ENCODE peak calls at places on chromosomes 1 and 21, in eight cellular contexts. One of them, this sample, is unnamed.

GRCh38 chr1:211236633-211237321 is 22.4 kb upstream of the RCOR3 start:
- DNase-seq in A673: no peak
- DNase-seq in mesothelial cell of epicardium: no peak
- DNase-seq in AG04449: no peak
- DNase-seq in B cell: no peak
- DNase-seq in tibial artery: no peak
- DNase-seq in endothelial cell: no peak
- DNase-seq in GM23338: no peak
- DNase-seq in this sample: no peak

GRCh38 chr1:227450489-227450888 is 112.9 kb upstream of the ZNF678 start:
- DNase-seq in GM23338: no peak
- DNase-seq in AG04449: no peak
- DNase-seq in B cell: no peak
- DNase-seq in mesothelial cell of epicardium: no peak
- DNase-seq in tibial artery: no peak
- DNase-seq in A673: no peak
- DNase-seq in endothelial cell: no peak
- DNase-seq in this sample: no peak

GRCh38 chr21:19340303-19340702 is 936.7 kb upstream of the TMPRSS15 start:
- DNase-seq in endothelial cell: no peak
- DNase-seq in mesothelial cell of epicardium: no peak
- DNase-seq in B cell: no peak
- DNase-seq in GM23338: peak
- DNase-seq in tibial artery: no peak
- DNase-seq in A673: no peak
- DNase-seq in AG04449: no peak
- DNase-seq in this sample: no peak

GRCh38 chr1:155175927-155176371 is 2.3 kb downstream of the TRIM46 start:
- DNase-seq in endothelial cell: no peak
- DNase-seq in AG04449: no peak
- DNase-seq in mesothelial cell of epicardium: no peak
- DNase-seq in A673: peak
- DNase-seq in GM23338: no peak
- DNase-seq in B cell: peak
- DNase-seq in tibial artery: peak
- DNase-seq in this sample: no peak

GRCh38 chr1:64743954-64744491 is 852 bp upstream of the RAVER2 start:
- DNase-seq in AG04449: no peak
- DNase-seq in mesothelial cell of epicardium: no peak
- DNase-seq in B cell: no peak
- DNase-seq in GM23338: no peak
- DNase-seq in A673: no peak
- DNase-seq in endothelial cell: no peak
- DNase-seq in tibial artery: no peak
- DNase-seq in this sample: no peak

GRCh38 chr1:201813226-201813625 is 15.7 kb upstream of the IPO9 start:
- DNase-seq in tibial artery: no peak
- DNase-seq in mesothelial cell of epicardium: no peak
- DNase-seq in B cell: no peak
- DNase-seq in AG04449: no peak
- DNase-seq in GM23338: no peak
- DNase-seq in endothelial cell: no peak
- DNase-seq in A673: no peak
- DNase-seq in this sample: no peak

GRCh38 chr1:35663434-35663833 is 22.1 kb upstream of the PSMB2 start:
- DNase-seq in AG04449: no peak
- DNase-seq in endothelial cell: no peak
- DNase-seq in A673: no peak
- DNase-seq in mesothelial cell of epicardium: no peak
- DNase-seq in GM23338: no peak
- DNase-seq in tibial artery: no peak
- DNase-seq in B cell: no peak
- DNase-seq in this sample: no peak

GRCh38 chr1:77056525-77056924 is 162.7 kb downstream of the PIGK start:
- DNase-seq in tibial artery: no peak
- DNase-seq in A673: no peak
- DNase-seq in endothelial cell: no peak
- DNase-seq in mesothelial cell of epicardium: no peak
- DNase-seq in B cell: no peak
- DNase-seq in AG04449: no peak
- DNase-seq in GM23338: no peak
- DNase-seq in this sample: no peak

GRCh38 chr1:67948155-67949075 is 102.0 kb downstream of the DIRAS3 start:
- DNase-seq in endothelial cell: no peak
- DNase-seq in AG04449: peak
- DNase-seq in A673: no peak
- DNase-seq in mesothelial cell of epicardium: no peak
- DNase-seq in B cell: no peak
- DNase-seq in tibial artery: no peak
- DNase-seq in GM23338: no peak
- DNase-seq in this sample: no peak

GRCh38 chr1:32580348-32581017 is 41.3 kb downstream of the ZBTB8A start:
- DNase-seq in AG04449: no peak
- DNase-seq in mesothelial cell of epicardium: no peak
- DNase-seq in endothelial cell: no peak
- DNase-seq in GM23338: no peak
- DNase-seq in B cell: no peak
- DNase-seq in A673: no peak
- DNase-seq in tibial artery: no peak
- DNase-seq in this sample: no peak

GRCh38 chr1:202154766-202155477 is 5.5 kb downstream of the PTPN7 start:
- DNase-seq in mesothelial cell of epicardium: no peak
- DNase-seq in endothelial cell: peak
- DNase-seq in AG04449: peak
- DNase-seq in B cell: peak
- DNase-seq in GM23338: peak
- DNase-seq in A673: peak
- DNase-seq in tibial artery: no peak
- DNase-seq in this sample: no peak

GRCh38 chr1:111205724-111206070 is 5.3 kb upstream of the DENND2D start:
- DNase-seq in AG04449: peak
- DNase-seq in tibial artery: no peak
- DNase-seq in mesothelial cell of epicardium: no peak
- DNase-seq in A673: no peak
- DNase-seq in GM23338: no peak
- DNase-seq in B cell: no peak
- DNase-seq in endothelial cell: no peak
- DNase-seq in this sample: no peak

GRCh38 chr1:94806451-94806861 is 13.7 kb upstream of the SLC44A3 start:
- DNase-seq in endothelial cell: no peak
- DNase-seq in AG04449: no peak
- DNase-seq in A673: no peak
- DNase-seq in GM23338: no peak
- DNase-seq in tibial artery: no peak
- DNase-seq in B cell: no peak
- DNase-seq in mesothelial cell of epicardium: no peak
- DNase-seq in this sample: no peak

GRCh38 chr1:159577446-159577845 is 10.2 kb upstream of the APCS start:
- DNase-seq in AG04449: no peak
- DNase-seq in B cell: no peak
- DNase-seq in endothelial cell: no peak
- DNase-seq in mesothelial cell of epicardium: no peak
- DNase-seq in GM23338: no peak
- DNase-seq in tibial artery: no peak
- DNase-seq in A673: no peak
- DNase-seq in this sample: no peak

GRCh38 chr1:3907031-3907534 is 7.0 kb upstream of the C1orf174 start:
- DNase-seq in tibial artery: peak
- DNase-seq in A673: peak
- DNase-seq in B cell: no peak
- DNase-seq in AG04449: no peak
- DNase-seq in endothelial cell: peak
- DNase-seq in GM23338: peak
- DNase-seq in mesothelial cell of epicardium: no peak
- DNase-seq in this sample: no peak
- TF ChIP-seq CTCF in tibial artery: no peak
- TF ChIP-seq CTCF in A673: peak
- TF ChIP-seq CTCF in B cell: no peak
- TF ChIP-seq CTCF in AG04449: no peak
- TF ChIP-seq CTCF in endothelial cell: no peak
- TF ChIP-seq CTCF in GM23338: peak
- TF ChIP-seq CTCF in mesothelial cell of epicardium: no peak
- TF ChIP-seq CTCF in this sample: no peak

GRCh38 chr1:9292361-9293240 is at the start of gene SPSB1:
- DNase-seq in mesothelial cell of epicardium: peak
- DNase-seq in AG04449: no peak
- DNase-seq in tibial artery: peak
- DNase-seq in endothelial cell: peak
- DNase-seq in GM23338: peak
- DNase-seq in A673: peak
- DNase-seq in B cell: peak
- DNase-seq in this sample: peak
- TF ChIP-seq CTCF in mesothelial cell of epicardium: no peak
- TF ChIP-seq CTCF in AG04449: no peak
- TF ChIP-seq CTCF in tibial artery: no peak
- TF ChIP-seq CTCF in endothelial cell: no peak
- TF ChIP-seq CTCF in GM23338: no peak
- TF ChIP-seq CTCF in A673: no peak
- TF ChIP-seq CTCF in B cell: no peak
- TF ChIP-seq CTCF in this sample: no peak

GRCh38 chr1:96815914-96816313 is 94.3 kb downstream of the PTBP2 start:
- DNase-seq in GM23338: no peak
- DNase-seq in endothelial cell: no peak
- DNase-seq in AG04449: no peak
- DNase-seq in tibial artery: no peak
- DNase-seq in mesothelial cell of epicardium: no peak
- DNase-seq in A673: no peak
- DNase-seq in B cell: no peak
- DNase-seq in this sample: no peak
- TF ChIP-seq CTCF in GM23338: no peak
- TF ChIP-seq CTCF in endothelial cell: no peak
- TF ChIP-seq CTCF in AG04449: no peak
- TF ChIP-seq CTCF in tibial artery: no peak
- TF ChIP-seq CTCF in mesothelial cell of epicardium: no peak
- TF ChIP-seq CTCF in A673: no peak
- TF ChIP-seq CTCF in B cell: no peak
- TF ChIP-seq CTCF in this sample: no peak

GRCh38 chr1:40770296-40771070 is 13.1 kb upstream of the KCNQ4 start:
- DNase-seq in A673: no peak
- DNase-seq in tibial artery: no peak
- DNase-seq in endothelial cell: no peak
- DNase-seq in mesothelial cell of epicardium: no peak
- DNase-seq in GM23338: peak
- DNase-seq in AG04449: no peak
- DNase-seq in B cell: no peak
- DNase-seq in this sample: no peak
- TF ChIP-seq CTCF in A673: peak
- TF ChIP-seq CTCF in tibial artery: no peak
- TF ChIP-seq CTCF in endothelial cell: no peak
- TF ChIP-seq CTCF in mesothelial cell of epicardium: no peak
- TF ChIP-seq CTCF in GM23338: peak
- TF ChIP-seq CTCF in AG04449: no peak
- TF ChIP-seq CTCF in B cell: no peak
- TF ChIP-seq CTCF in this sample: no peak

DNA sequence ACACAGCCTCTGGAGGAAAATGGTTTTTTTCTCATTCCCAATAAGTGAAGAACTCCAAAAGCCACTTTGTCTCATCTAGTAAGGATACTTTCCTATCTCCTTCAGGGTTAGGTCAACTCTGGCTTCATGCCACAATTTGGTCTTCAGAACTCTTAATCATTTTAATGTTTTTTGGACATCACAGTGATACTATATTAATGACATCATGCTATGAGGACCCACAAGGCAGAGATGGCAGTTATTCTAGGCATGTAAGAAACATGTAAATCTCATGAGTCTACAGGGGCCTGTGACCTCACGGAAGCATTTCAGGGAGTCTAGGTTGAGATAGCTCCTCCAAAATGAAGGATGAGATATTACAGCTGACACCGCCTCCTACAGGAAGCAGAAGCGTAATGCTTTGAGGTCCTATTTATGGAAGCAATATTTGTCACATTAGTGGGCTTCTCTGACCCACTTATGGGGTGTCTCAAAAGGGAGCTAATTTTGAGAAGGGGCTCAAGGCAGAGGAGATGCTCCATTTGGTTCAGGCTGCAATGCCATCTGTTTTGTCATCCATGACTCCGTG is 5.0 kb upstream of the GPR137B start:
- DNase-seq in endothelial cell: no peak
- DNase-seq in tibial artery: no peak
- DNase-seq in GM23338: peak
- DNase-seq in mesothelial cell of epicardium: no peak
- DNase-seq in A673: no peak
- DNase-seq in AG04449: no peak
- DNase-seq in B cell: no peak
- DNase-seq in this sample: no peak
- TF ChIP-seq CTCF in endothelial cell: no peak
- TF ChIP-seq CTCF in tibial artery: no peak
- TF ChIP-seq CTCF in GM23338: peak
- TF ChIP-seq CTCF in mesothelial cell of epicardium: no peak
- TF ChIP-seq CTCF in A673: peak
- TF ChIP-seq CTCF in AG04449: no peak
- TF ChIP-seq CTCF in B cell: peak
- TF ChIP-seq CTCF in this sample: no peak

This sample was measured in GM20000.